ENCODE peak calls at places on chromosomes 12 and 14, in ten cellular contexts. I is mammary epithelial cell, Q is mesothelial cell of epicardium, L is WTC11, G is heart right ventricle, P is HCT116, X is endothelial cell, H is dorsolateral prefrontal cortex, R is esophagus squamous epithelium, C is A549. W is an unnamed sample.

GRCh38 chr14:50718949-50719348 is 50.8 kb upstream of the SAV1 start:
- DNase-seq in I (no peak), Q (no peak), L (no peak), G (no peak), P (no peak), X (no peak), H (no peak), R (no peak), C (no peak), W (no peak)

GRCh38 chr14:102694530-102695171 is 82.6 kb upstream of the TRAF3 start:
- DNase-seq in I (peak; percentile 54), Q (peak; percentile 51), L (peak; percentile 62), G (peak; percentile 82), P (peak; percentile 48), X (peak; percentile 66), H (no peak), R (no peak), C (peak; percentile 82), W (peak; percentile 66)

GRCh38 chr12:76037130-76038105 is 5.8 kb upstream of the PHLDA1 start:
- DNase-seq in I (peak; percentile 70), Q (no peak), L (no peak), G (peak; percentile 54), P (no peak), X (peak; percentile 17), H (no peak), R (no peak), C (peak; percentile 48), W (peak; percentile 50)

GRCh38 chr12:94743174-94743573 is 92.8 kb upstream of the TMCC3 start:
- DNase-seq in I (peak; percentile 61), Q (no peak), L (no peak), G (no peak), P (no peak), X (no peak), H (no peak), R (no peak), C (no peak), W (no peak)

GRCh38 chr12:70920251-70920851 is at the start of gene PTPRR:
- DNase-seq in I (no peak), Q (no peak), L (peak; percentile 77), G (no peak), P (no peak), X (peak; percentile 54), H (peak; percentile 74), R (no peak), C (no peak), W (no peak)

GRCh38 chr12:32437095-32437515 is 37.7 kb downstream of the FGD4 start:
- DNase-seq in I (peak; percentile 90), Q (no peak), L (no peak), G (no peak), P (peak; percentile 32), X (no peak), H (no peak), R (no peak), C (peak; percentile 81), W (no peak)

GRCh38 chr12:132153501-132154340 is 9.5 kb downstream of the NOC4L start:
- DNase-seq in I (peak; percentile 39), Q (peak; percentile 81), L (peak; percentile 88), G (peak; percentile 42), P (no peak), X (peak; percentile 78), H (peak; percentile 56), R (no peak), C (peak; percentile 85), W (peak; percentile 89)

GRCh38 chr12:84079621-84080020 is 833.0 kb downstream of the SLC6A15 start:
- DNase-seq in I (no peak), Q (no peak), L (no peak), G (no peak), P (no peak), X (no peak), H (no peak), R (no peak), C (no peak), W (no peak)

GRCh38 chr12:45973526-45973925 is 16.8 kb downstream of the SCAF11 start:
- DNase-seq in I (no peak), Q (no peak), L (no peak), G (no peak), P (no peak), X (no peak), H (no peak), R (no peak), C (no peak), W (no peak)

DNA sequence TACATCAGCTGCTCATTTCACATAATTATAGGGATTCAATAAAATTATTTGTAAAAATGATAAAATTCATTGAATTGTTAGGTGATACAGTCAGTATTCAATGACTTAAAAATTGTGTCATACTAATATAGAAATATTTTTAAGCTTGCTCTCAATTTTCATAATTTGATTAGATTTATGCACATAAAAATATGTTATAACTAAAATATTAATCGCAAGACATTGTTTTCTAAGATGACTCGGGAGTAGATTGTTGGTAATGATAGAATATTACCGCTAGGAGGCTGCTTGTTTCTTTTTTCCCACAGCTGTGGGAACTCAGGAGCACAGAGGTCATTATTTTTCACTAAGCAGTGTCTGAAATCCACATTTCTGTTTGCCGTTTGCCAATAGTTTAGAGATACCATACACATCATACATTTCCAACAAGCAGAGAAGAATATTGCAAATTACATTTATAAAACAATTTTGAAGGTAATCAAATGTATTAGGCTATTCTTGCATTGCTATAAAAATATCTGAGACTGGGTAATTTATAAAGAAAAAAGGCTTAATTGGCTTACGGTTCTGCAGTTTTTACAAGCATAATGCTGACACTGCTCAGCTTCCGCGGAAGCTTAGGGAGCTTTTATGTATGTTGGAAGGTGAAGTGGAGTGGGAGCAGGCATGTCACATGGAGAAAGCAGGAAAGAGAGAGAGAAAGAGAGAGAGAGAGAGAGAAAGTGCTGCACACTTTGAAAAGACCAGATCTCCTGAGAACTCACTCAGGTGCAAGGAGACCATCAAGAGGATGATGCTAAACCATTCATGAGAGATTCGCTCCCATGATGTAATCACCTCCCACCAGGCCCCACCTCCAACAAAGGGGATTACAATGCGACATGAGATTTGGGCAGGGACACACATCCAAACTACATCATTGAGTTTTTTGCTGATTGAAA is 9.2 kb downstream of the CD69 start:
- DNase-seq in I (peak; percentile 11), Q (no peak), L (no peak), G (no peak), P (peak; percentile 12), X (no peak), H (no peak), R (no peak), C (peak; percentile 36), W (no peak)
- TF ChIP-seq CTCF in I (peak; percentile 48), Q (no peak), L (no peak), G (no peak), P (peak; percentile 52), X (no peak), H (no peak), R (peak; percentile 49), C (no peak), W (peak; percentile 24)

DNA sequence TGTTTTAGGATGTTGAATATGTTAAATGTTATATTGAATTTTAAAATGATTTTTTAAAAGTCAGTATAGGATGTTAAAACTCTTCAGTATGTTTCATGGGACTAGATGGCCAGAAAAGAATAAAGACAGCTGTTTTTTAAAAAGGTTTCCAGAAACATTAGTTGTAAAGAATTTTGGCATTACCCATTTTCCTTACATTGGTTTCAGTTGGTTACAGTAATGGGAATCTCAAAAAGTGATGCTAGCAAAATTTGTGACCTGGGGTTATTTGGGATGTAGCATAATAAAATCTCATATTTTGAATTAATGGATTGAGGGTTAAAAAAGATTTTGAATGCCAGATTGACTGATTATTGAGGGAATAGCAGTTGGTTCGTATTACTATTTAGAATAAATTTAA is 25.3 kb downstream of the EID3 start:
- DNase-seq in I (no peak), Q (no peak), L (no peak), G (no peak), P (no peak), X (no peak), H (no peak), R (no peak), C (no peak), W (no peak)
- TF ChIP-seq CTCF in I (no peak), Q (no peak), L (no peak), G (no peak), P (no peak), X (no peak), H (no peak), R (no peak), C (no peak), W (no peak)

GRCh38 chr12:65673732-65674131 is 150.6 kb upstream of the HMGA2 start:
- DNase-seq in I (no peak), Q (no peak), L (no peak), G (no peak), P (no peak), X (no peak), H (no peak), R (no peak), C (no peak), W (no peak)
- TF ChIP-seq CTCF in I (peak; percentile 46), Q (no peak), L (no peak), G (no peak), P (no peak), X (no peak), H (no peak), R (no peak), C (peak; percentile 47), W (no peak)

GRCh38 chr12:113119980-113120669 is 15.4 kb downstream of the RASAL1 start:
- DNase-seq in I (no peak), Q (no peak), L (no peak), G (no peak), P (no peak), X (peak; percentile 22), H (no peak), R (no peak), C (no peak), W (no peak)

GRCh38 chr12:113118142-113118541 is 17.4 kb downstream of the RASAL1 start:
- DNase-seq in I (no peak), Q (no peak), L (no peak), G (no peak), P (no peak), X (no peak), H (no peak), R (no peak), C (no peak), W (no peak)

GRCh38 chr12:113116875-113117274 is 18.7 kb downstream of the RASAL1 start:
- DNase-seq in I (no peak), Q (no peak), L (no peak), G (no peak), P (no peak), X (no peak), H (no peak), R (no peak), C (no peak), W (no peak)

GRCh38 chr12:113115455-113116126 is 20.0 kb downstream of the RASAL1 start:
- DNase-seq in I (no peak), Q (no peak), L (no peak), G (no peak), P (no peak), X (no peak), H (no peak), R (no peak), C (no peak), W (no peak)

GRCh38 chr12:113120670-113121370 is 14.7 kb downstream of the RASAL1 start:
- DNase-seq in I (no peak), Q (no peak), L (no peak), G (no peak), P (no peak), X (no peak), H (no peak), R (no peak), C (no peak), W (no peak)
- TF ChIP-seq CTCF in I (no peak), Q (no peak), L (no peak), G (no peak), P (no peak), X (no peak), H (no peak), R (no peak), C (no peak), W (no peak)

GRCh38 chr12:6057693-6058092 is 66.8 kb downstream of the VWF start:
- DNase-seq in I (no peak), Q (no peak), L (peak; percentile 78), G (peak; percentile 33), P (no peak), X (peak; percentile 75), H (no peak), R (no peak), C (no peak), W (no peak)
- TF ChIP-seq CTCF in I (no peak), Q (peak; percentile 52), L (no peak), G (no peak), P (no peak), X (peak; percentile 46), H (no peak), R (no peak), C (no peak), W (no peak)